ENCODE peak calls at places on chromosomes 6 and 20, in four cellular contexts. T is osteocyte, A is cardiac fibroblast, D is AG09319. O is an unnamed sample.

GRCh38 chr6:139373154-139373927 is 1.1 kb downstream of the CITED2 start:
- DNase-seq in A (peak; percentile 55), D (no peak), T (peak; percentile 89), O (peak; percentile 73)

GRCh38 chr6:45548657-45549515 is 171.2 kb upstream of the SUPT3H start:
- DNase-seq in A (no peak), D (no peak), T (no peak), O (no peak)

GRCh38 chr6:6565488-6565887 is 23.0 kb upstream of the LY86 start:
- DNase-seq in T (no peak), D (no peak), A (no peak), O (no peak)

GRCh38 chr6:109008951-109009760 is 85.5 kb downstream of the SESN1 start:
- DNase-seq in D (peak; percentile 62), T (peak; percentile 95), A (peak; percentile 85), O (peak; percentile 93)

GRCh38 chr6:54988576-54988975 is 142.0 kb downstream of the FAM83B start:
- DNase-seq in T (no peak), D (no peak), A (no peak), O (no peak)

GRCh38 chr6:87941556-87942358 is 105.9 kb upstream of the SPACA1 start:
- DNase-seq in T (no peak), D (no peak), A (no peak), O (no peak)

GRCh38 chr6:113635222-113635970 is 221.7 kb upstream of the MARCKS start:
- DNase-seq in A (no peak), T (no peak), D (no peak), O (no peak)

GRCh38 chr20:56801991-56802740 is 173.1 kb downstream of the TFAP2C start:
- DNase-seq in A (no peak), T (no peak), D (no peak), O (no peak)

GRCh38 chr6:170429457-170429856 is 122.9 kb downstream of the FAM120B start:
- DNase-seq in T (peak; percentile 32), D (no peak), A (peak; percentile 40), O (no peak)

GRCh38 chr6:134724653-134725340 is 225.1 kb downstream of the ALDH8A1 start:
- DNase-seq in A (peak; percentile 45), T (no peak), D (no peak), O (no peak)

GRCh38 chr6:3769610-3770009 is 18.1 kb upstream of the PXDC1 start:
- DNase-seq in D (no peak), A (peak; percentile 72), T (no peak), O (no peak)

GRCh38 chr20:20814685-20815084 is 102.2 kb upstream of the RALGAPA2 start:
- DNase-seq in T (no peak), D (no peak), A (no peak), O (no peak)

GRCh38 chr20:1631309-1632227 is 11.8 kb upstream of the SIRPB1 start:
- DNase-seq in T (no peak), A (no peak), D (no peak), O (no peak)

GRCh38 chr6:4319992-4320683 is 184.8 kb upstream of the ECI2 start:
- DNase-seq in D (no peak), T (no peak), A (peak; percentile 63), O (no peak)

GRCh38 chr6:34546551-34547321 is 9.4 kb downstream of the SPDEF start:
- DNase-seq in D (no peak), T (no peak), A (no peak), O (no peak)

GRCh38 chr20:35165221-35166185 is 6.4 kb upstream of the PROCR start:
- DNase-seq in D (no peak), A (no peak), T (no peak), O (no peak)

GRCh38 chr20:60001027-60001567 is 42.9 kb downstream of the CDH26 start:
- DNase-seq in D (no peak), A (peak; percentile 2), T (peak; percentile 78), O (no peak)

GRCh38 chr20:48850681-48851299 is 23.0 kb upstream of the PREX1 start:
- DNase-seq in T (no peak), D (no peak), A (no peak), O (no peak)

GRCh38 chr6:8086755-8087306 is 15.5 kb downstream of the EEF1E1 start:
- DNase-seq in A (no peak), T (peak; percentile 53), D (no peak), O (no peak)

GRCh38 chr6:133583907-133584306 is 305.0 kb upstream of the TCF21 start:
- DNase-seq in D (no peak), T (no peak), A (no peak), O (no peak)

GRCh38 chr6:89145461-89145961 is 344 bp upstream of the PM20D2 start:
- DNase-seq in D (no peak), T (no peak), A (peak; percentile 29), O (no peak)

GRCh38 chr6:125658759-125659431 is 90.5 kb upstream of the HEY2 start:
- DNase-seq in T (no peak), D (no peak), A (no peak), O (no peak)

GRCh38 chr20:39810269-39810668 is 848.1 kb downstream of the DHX35 start:
- DNase-seq in A (no peak), D (no peak), T (no peak), O (no peak)
- TF ChIP-seq CTCF in A (no peak), D (no peak), T (no peak), O (no peak)

GRCh38 chr6:167907837-167908681 is 81.3 kb downstream of the AFDN start:
- DNase-seq in T (no peak), D (no peak), A (peak; percentile 47), O (no peak)
- TF ChIP-seq CTCF in T (peak; percentile 67), D (peak; percentile 54), A (peak; percentile 46), O (no peak)

DNA sequence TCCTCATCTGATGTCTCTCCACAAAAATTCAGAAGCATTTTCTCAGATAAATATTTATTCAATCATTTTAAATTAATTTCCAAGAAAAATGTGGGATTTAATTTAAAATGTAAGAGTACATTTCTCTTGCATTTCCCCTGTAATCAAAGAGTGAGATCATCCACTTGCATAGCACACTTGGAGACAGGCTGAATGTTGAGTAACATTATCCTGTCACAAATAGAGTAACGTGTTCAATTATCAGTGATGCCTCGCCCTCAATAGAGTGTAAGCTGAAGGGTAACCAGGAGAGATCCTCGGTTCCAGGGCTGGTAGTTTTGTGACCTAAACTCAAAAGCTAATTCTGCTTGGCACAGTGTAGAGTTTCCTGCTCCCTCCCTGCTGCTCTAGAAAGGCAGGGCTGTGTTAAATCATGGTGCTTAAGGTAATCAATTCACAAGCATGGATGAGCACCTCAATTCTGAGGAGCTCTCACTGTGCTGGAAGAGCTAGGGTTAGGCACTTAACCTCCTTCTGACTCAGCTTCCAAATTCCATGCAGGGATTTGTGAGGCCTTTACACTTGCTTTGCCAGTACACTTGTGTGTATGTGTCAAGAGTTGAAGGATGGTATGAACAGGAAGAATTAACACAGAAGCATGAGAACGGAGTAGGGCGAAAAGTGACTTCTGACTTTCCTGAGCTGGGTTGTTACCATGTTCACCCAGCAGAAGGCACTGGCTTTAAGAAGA is 56.6 kb downstream of the MMUT start:
- DNase-seq in D (no peak), A (peak; percentile 10), T (no peak), O (no peak)
- TF ChIP-seq CTCF in D (no peak), A (no peak), T (no peak), O (no peak)

GRCh38 chr20:39289831-39290230 is 327.7 kb downstream of the DHX35 start:
- DNase-seq in A (no peak), T (no peak), D (no peak), O (no peak)

GRCh38 chr20:39290575-39290974 is 328.4 kb downstream of the DHX35 start:
- DNase-seq in T (no peak), A (no peak), D (no peak), O (no peak)

GRCh38 chr20:39291301-39291700 is 329.2 kb downstream of the DHX35 start:
- DNase-seq in D (no peak), T (no peak), A (no peak), O (no peak)

GRCh38 chr20:39292193-39292736 is 330.1 kb downstream of the DHX35 start:
- DNase-seq in T (no peak), A (no peak), D (no peak), O (no peak)

GRCh38 chr20:39289316-39289715 is 327.2 kb downstream of the DHX35 start:
- DNase-seq in T (no peak), D (no peak), A (no peak), O (no peak)
- TF ChIP-seq CTCF in T (peak; percentile 34), D (no peak), A (no peak), O (no peak)

DNA sequence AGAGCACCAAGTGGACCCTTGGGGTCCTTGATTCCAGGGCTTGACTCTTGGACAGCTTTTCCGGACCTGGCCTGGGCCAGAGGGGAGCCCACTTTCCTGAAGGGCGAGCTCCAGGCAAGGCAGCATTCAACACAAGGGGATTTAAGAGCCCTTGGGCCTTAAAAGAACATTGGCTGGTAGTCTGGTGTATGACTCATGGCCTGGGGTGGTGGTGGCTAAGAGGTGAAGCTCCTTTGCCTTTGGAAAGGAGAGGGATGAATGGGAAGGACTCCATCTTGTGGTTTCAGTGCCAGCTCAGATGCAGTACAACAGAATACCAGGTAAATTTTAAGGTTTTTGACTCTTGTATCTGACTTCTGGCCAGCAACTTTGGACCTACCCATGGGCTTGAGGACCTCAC is 760.7 kb downstream of the GRIK2 start:
- DNase-seq in T (no peak), A (no peak), D (no peak), O (no peak)
- TF ChIP-seq CTCF in T (no peak), A (no peak), D (no peak), O (no peak)

GRCh38 chr6:169069361-169069760 is 184.3 kb downstream of the THBS2 start:
- DNase-seq in A (no peak), T (no peak), D (no peak), O (no peak)

GRCh38 chr6:169072127-169073042 is 181.3 kb downstream of the THBS2 start:
- DNase-seq in A (no peak), T (no peak), D (no peak), O (no peak)

GRCh38 chr6:169073311-169073710 is 180.3 kb downstream of the THBS2 start:
- DNase-seq in T (peak; percentile 90), D (peak; percentile 92), A (peak; percentile 24), O (no peak)

GRCh38 chr6:169071394-169071793 is 182.3 kb downstream of the THBS2 start:
- DNase-seq in A (no peak), T (no peak), D (no peak), O (no peak)

GRCh38 chr6:169070506-169071176 is 183.0 kb downstream of the THBS2 start:
- DNase-seq in D (peak; percentile 97), T (peak; percentile 93), A (peak; percentile 99), O (no peak)
- TF ChIP-seq CTCF in D (peak; percentile 30), T (peak; percentile 42), A (peak; percentile 23), O (no peak)

GRCh38 chr6:111926731-111927302 is 53.6 kb upstream of the FYN start:
- DNase-seq in A (no peak), T (no peak), D (no peak), O (no peak)
- TF ChIP-seq CTCF in A (no peak), T (no peak), D (no peak), O (no peak)

O was measured in natural killer cell.